ENCODE peak calls at places on chromosome 11, in eight cellular contexts. C, H, L, G, V, E, Y and M are unnamed samples. For H3K9me3, the result is how much of the 10 kb centered on the place peaks cover.

GRCh38 chr11:121567988-121568387 is 115.2 kb upstream of the SORL1-AS1 start:
- DNase-seq in C (no peak), H (no peak), L (no peak), G (no peak), V (no peak), E (no peak), Y (no peak), M (no peak)

GRCh38 chr11:47148903-47149535 is 27.7 kb downstream of the ARFGAP2 start:
- DNase-seq in C (no peak), H (no peak), L (peak), G (no peak), V (no peak), E (no peak), Y (no peak), M (peak)

GRCh38 chr11:111001986-111002616 is 243.4 kb upstream of the POU2AF2 start:
- DNase-seq in C (no peak), H (no peak), L (no peak), G (no peak), V (peak), E (no peak), Y (no peak), M (no peak)

GRCh38 chr11:73262851-73263495 is 9.2 kb upstream of the P2RY6 start:
- DNase-seq in C (no peak), H (no peak), L (no peak), G (no peak), V (no peak), E (no peak), Y (no peak), M (no peak)

GRCh38 chr11:44670814-44671213 is 55.9 kb upstream of the TSPAN18 start:
- DNase-seq in C (no peak), H (no peak), L (no peak), G (no peak), V (no peak), E (no peak), Y (no peak), M (no peak)

GRCh38 chr11:118911880-118912741 is 13.6 kb downstream of the BCL9L start:
- DNase-seq in C (no peak), H (peak), L (peak), G (peak), V (peak), E (peak), Y (peak), M (no peak)

GRCh38 chr11:92885600-92885999 is 83.9 kb upstream of the MTNR1B start:
- DNase-seq in C (no peak), H (no peak), L (no peak), G (no peak), V (no peak), E (no peak), Y (no peak), M (no peak)

GRCh38 chr11:123145220-123145619 is 49.8 kb downstream of the CLMP start:
- DNase-seq in C (peak), H (peak), L (peak), G (no peak), V (no peak), E (no peak), Y (peak), M (peak)

DNA sequence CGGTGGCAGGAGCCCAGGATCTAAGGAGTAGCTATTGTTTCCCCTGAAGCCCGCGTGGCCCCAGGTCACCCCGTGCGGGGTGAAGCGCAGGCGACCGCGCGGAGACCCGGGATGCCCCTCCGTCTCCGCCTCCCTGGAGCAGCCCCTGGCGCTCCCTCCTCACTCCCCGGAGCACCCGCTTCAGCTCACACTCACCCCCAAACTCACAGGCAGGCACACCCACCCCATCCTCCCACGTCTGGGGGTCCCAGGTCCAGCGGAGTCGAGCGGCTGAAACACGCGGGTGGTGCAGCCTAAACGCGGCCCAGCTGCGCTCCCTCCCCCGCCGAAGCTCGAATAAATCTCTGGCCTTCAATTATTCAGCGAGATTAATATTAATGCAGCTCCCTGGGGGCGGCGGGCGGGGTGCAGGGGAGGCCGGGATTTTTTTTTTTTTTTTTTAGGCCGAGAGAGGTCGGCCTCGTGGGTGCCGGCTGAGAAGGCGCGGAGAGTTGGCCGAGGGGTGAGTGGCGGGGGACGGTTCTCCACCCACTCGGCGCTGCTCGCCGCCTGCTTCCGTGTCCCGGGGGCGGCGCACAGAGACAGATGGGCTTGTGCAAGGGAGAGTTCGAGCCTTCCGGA is 465 bp upstream of the SLC1A2 start:
- DNase-seq in C (peak), H (no peak), L (no peak), G (no peak), V (no peak), E (peak), Y (no peak), M (peak)
- H3K4me3 ChIP-seq in C (peak), H (peak), L (peak), G (no peak), V (peak), E (peak), Y (peak), M (peak)

GRCh38 chr11:1395773-1396374 is 6.1 kb downstream of the BRSK2 start:
- DNase-seq in C (no peak), H (no peak), L (no peak), G (no peak), V (no peak), E (peak), Y (no peak), M (no peak)

GRCh38 chr11:1398506-1399235 is 8.9 kb downstream of the BRSK2 start:
- DNase-seq in C (no peak), H (no peak), L (no peak), G (no peak), V (no peak), E (peak), Y (no peak), M (no peak)

GRCh38 chr11:1396375-1396841 is 6.7 kb downstream of the BRSK2 start:
- DNase-seq in C (no peak), H (no peak), L (no peak), G (no peak), V (no peak), E (peak), Y (no peak), M (no peak)

GRCh38 chr11:1397862-1398505 is 8.2 kb downstream of the BRSK2 start:
- DNase-seq in C (no peak), H (no peak), L (no peak), G (no peak), V (no peak), E (peak), Y (no peak), M (no peak)

DNA sequence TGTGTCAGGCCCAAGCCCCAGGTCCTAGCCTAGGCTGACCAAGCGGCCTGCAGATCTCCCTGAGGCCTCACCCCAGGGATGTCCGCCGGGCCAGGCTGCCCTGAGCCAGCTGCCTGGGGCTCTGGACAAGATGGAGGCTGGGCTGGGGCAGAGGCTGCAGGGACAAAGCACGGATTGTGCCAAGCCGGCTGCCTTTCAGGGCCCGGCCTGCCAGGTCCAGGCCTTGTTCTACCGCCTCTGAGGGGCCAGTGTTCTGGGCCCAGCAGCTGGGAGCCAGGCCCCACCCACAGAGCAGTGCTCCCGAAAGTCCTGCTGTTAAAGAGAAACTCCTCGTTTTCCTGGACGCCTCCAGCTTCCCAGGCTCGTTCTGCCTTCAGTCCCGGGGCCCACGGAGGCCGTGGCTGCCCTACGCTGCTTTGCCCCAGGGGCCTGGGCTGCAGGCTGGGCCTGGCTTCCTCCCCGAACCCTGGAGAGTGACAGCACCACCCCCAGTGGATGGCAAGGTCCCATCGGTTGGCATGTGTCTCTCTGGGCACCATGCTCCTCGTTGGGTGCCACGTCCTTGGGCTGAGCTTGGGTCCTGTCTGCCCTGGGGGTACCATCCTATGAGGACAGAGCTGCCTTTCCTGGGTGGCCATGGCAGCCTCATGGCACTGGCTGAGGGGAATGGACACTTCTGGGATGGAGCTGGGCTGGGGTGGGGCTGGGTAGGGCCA is 7.6 kb downstream of the BRSK2 start:
- DNase-seq in C (no peak), H (no peak), L (no peak), G (no peak), V (no peak), E (peak), Y (no peak), M (no peak)
- H3K9me3 ChIP-seq in C (under half), H (under half), L (under half), G (under half), V (under half), E (under half), Y (under half), M (under half)

DNA sequence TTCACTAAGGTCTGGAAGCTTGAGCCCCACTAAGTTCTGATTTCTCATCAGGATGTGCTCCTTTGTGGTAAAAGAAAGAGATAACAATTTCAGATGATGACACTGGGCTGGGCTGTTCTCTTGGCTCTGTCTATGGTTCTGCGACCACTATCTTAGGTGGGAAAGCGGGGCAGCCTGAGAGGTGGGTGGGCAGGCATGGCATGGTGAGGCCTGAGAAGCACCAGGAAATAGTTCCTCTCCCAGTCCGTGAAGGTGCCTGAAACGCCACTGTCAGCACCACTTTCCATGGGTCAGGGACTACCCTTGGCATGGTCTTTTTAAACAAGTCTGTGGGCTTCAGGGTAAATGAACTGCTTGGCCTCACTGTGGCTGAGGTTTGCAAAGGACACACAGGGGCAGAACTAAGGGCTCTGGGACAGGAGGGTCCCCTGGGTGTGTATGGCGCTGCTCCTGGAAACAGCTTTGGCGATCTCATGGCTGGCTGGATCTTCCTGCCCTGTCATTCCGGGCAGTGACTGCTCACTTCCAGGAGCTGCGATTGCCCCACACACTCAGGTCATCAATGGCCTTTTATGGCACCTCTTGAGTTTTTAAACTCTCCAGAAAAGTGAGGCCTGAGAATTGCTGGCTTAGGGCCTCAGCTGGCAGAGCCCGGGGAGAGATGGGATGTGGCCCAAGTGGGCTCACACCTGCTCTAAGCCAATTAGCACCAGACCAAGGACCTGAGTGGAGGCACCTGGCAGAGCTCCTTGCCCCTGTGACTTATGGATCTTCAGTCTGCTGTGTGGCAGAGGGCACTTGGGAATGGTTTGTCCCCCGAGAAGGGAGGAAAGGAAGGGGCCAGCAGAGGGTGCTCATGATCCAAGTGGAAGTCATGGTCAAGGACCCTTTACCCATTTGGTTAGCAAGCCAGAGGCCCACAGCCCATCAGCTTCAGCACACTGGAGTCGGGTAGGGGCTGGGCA is 55.6 kb upstream of the LYVE1 start:
- DNase-seq in C (peak), H (no peak), L (peak), G (no peak), V (peak), E (no peak), Y (no peak), M (no peak)
- H3K4me3 ChIP-seq in C (no peak), H (no peak), L (no peak), G (no peak), V (no peak), E (no peak), Y (no peak), M (no peak)

DNA sequence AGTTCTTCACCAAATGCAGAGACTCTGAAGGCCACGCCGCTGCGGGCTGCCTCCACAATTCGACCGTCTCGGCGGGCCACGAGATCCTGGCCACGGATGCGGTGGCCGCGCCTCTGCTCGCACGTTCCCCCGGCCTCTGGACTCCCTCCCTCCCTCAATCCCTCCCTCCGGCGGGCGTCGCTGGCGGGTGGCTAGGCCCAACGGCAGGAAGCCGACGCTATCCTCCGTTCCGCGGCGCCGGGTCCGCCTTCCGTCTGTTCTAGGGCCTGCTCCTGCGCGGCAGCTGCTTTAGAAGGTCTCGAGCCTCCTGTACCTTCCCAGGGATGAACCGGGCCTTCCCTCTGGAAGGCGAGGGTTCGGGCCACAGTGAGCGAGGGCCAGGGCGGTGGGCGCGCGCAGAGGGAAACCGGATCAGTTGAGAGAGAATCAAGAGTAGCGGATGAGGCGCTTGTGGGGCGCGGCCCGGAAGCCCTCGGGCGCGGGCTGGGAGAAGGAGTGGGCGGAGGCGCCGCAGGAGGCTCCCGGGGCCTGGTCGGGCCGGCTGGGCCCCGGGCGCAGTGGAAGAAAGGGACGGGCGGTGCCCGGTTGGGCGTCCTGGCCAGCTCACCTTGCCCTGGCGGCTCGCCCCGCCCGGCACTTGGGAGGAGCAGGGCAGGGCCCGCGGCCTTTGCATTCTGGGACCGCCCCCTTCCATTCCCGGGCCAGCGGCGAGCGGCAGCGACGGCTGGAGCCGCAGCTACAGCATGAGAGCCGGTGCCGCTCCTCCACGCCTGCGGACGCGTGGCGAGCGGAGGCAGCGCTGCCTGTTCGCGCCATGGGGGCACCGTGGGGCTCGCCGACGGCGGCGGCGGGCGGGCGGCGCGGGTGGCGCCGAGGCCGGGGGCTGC is at the start of gene FUT4:
- DNase-seq in C (peak), H (peak), L (peak), G (peak), V (peak), E (peak), Y (peak), M (peak)
- H3K9me3 ChIP-seq in C (under half), H (under half), L (under half), G (under half), V (under half), E (under half), Y (under half), M (under half)

GRCh38 chr11:62020661-62021060 is 53.2 kb upstream of the FTH1 start:
- DNase-seq in C (no peak), H (no peak), L (no peak), G (no peak), V (no peak), E (peak), Y (no peak), M (no peak)

GRCh38 chr11:62015615-62016014 is 48.2 kb upstream of the FTH1 start:
- DNase-seq in C (no peak), H (no peak), L (no peak), G (no peak), V (no peak), E (no peak), Y (no peak), M (no peak)

GRCh38 chr11:62017878-62018642 is 50.6 kb upstream of the FTH1 start:
- DNase-seq in C (no peak), H (no peak), L (no peak), G (no peak), V (no peak), E (no peak), Y (no peak), M (no peak)

GRCh38 chr11:62014158-62014476 is 46.7 kb upstream of the FTH1 start:
- DNase-seq in C (no peak), H (peak), L (no peak), G (no peak), V (no peak), E (no peak), Y (no peak), M (no peak)

DNA sequence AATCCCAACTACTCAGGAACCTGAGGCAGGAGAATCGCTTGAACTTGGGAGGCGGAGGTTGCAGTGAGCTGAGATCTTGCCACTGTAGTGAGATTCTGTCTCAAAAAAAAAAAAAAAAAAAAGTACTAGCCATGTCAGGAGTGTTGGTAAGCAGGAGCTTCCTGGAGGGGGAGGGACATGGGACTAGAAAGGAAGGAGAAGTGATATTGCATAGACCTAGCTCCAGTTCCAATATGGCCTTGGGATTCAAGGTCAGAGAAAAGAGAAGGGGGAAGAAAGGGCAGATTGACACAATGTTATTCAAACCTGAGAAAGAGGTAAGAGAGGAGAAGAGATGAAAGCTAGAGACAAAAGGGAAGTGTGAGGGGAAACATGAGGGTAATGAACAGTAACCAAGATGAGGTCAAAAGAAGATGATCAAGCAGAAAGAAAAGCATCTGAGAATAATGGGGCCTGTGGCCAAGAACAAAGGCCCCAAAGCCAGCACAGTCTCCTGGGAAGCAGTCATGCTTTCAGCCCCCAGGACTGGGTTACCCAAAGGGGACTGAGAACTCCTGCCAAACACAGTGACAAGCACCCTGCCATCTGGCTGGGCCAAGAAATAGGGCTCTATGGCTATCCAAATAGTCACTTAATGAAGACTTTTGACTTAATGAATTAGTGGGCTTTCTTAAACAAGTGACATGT is 51.7 kb upstream of the FTH1 start:
- DNase-seq in C (no peak), H (no peak), L (no peak), G (no peak), V (no peak), E (no peak), Y (no peak), M (no peak)
- H3K4me3 ChIP-seq in C (no peak), H (no peak), L (no peak), G (no peak), V (no peak), E (no peak), Y (no peak), M (no peak)

GRCh38 chr11:58740447-58740846 is 8.7 kb upstream of the GLYAT start:
- DNase-seq in C (no peak), H (no peak), L (no peak), G (no peak), V (no peak), E (no peak), Y (no peak), M (no peak)

GRCh38 chr11:58741127-58741526 is 9.4 kb upstream of the GLYAT start:
- DNase-seq in C (no peak), H (no peak), L (no peak), G (no peak), V (no peak), E (no peak), Y (no peak), M (no peak)

GRCh38 chr11:58742140-58742539 is 10.4 kb upstream of the GLYAT start:
- DNase-seq in C (no peak), H (no peak), L (no peak), G (no peak), V (no peak), E (no peak), Y (no peak), M (no peak)

GRCh38 chr11:58742981-58743880 is 11.5 kb upstream of the GLYAT start:
- DNase-seq in C (no peak), H (no peak), L (no peak), G (no peak), V (peak), E (no peak), Y (no peak), M (no peak)

DNA sequence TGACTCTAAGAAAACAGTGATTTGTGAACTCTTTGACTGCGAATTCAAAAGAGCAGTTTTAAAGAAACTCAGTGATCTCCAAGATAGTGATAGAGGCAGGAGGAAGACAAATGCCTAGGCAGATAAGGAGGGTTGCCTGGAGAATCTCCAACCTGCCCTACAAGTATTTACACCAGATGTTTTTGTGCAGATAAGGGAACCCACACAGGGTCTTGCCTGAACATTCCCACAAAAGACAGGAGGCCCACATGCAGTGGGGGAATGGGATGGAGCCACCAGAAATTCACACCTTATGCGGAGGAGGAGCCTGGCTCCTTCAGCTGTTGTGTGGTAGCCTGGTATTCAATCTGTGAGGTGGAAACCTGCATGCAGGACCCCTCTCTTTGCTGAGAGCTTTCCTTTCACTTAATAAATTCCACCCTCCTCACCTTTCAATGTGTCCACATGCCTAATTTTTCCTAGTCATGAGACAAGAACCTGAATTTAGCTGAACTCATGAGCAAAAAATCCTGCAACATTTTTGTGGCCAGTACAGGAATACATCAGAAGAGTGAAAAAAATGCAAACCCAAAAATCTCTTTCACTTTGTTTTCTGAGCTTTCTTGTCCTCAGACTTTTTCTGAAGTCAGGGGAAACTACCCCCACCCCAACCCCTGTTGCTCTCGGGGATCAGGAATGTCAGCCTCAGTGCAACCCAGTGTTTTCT is 8.1 kb upstream of the GLYAT start:
- DNase-seq in C (no peak), H (no peak), L (no peak), G (no peak), V (no peak), E (no peak), Y (no peak), M (no peak)
- H3K9me3 ChIP-seq in C (under half), H (under half), L (under half), G (under half), V (under half), E (under half), Y (under half), M (under half)